ENCODE peak calls at places on chromosome 14, in five cellular contexts. B, Y, I, K and D are unnamed samples.
A peak's percentile ranks its signal among the peaks of the same experiment; 100 is the strongest.

GRCh38 chr14:21241218-21241819 is 27.9 kb downstream of the HNRNPC start:
- DNase-seq in K (peak; percentile 54), Y (no peak), I (no peak), B (no peak), D (no peak)

GRCh38 chr14:21529515-21529914 is 3.4 kb upstream of the SALL2 start:
- DNase-seq in K (no peak), B (no peak), Y (no peak), I (no peak), D (no peak)

GRCh38 chr14:87241018-87241779 is 751.8 kb downstream of the GALC start:
- DNase-seq in Y (no peak), K (no peak), B (no peak), I (no peak), D (no peak)

GRCh38 chr14:53043107-53043704 is 92.4 kb upstream of the FERMT2 start:
- DNase-seq in I (no peak), K (peak; percentile 67), Y (no peak), B (no peak), D (no peak)

GRCh38 chr14:103561381-103562134 is 899 bp downstream of the BAG5 start:
- DNase-seq in Y (peak; percentile 77), K (peak; percentile 71), B (no peak), I (peak; percentile 59), D (no peak)

GRCh38 chr14:67411820-67412421 is at the start of gene PLEK2:
- DNase-seq in I (peak; percentile 84), K (peak; percentile 41), B (peak; percentile 60), Y (no peak), D (peak; percentile 18)

GRCh38 chr14:32134448-32135070 is 57.5 kb downstream of the ARHGAP5 start:
- DNase-seq in I (no peak), Y (no peak), B (no peak), K (peak; percentile 7), D (no peak)

GRCh38 chr14:53709381-53709780 is 247.2 kb downstream of the BMP4 start:
- DNase-seq in Y (no peak), B (no peak), I (no peak), K (no peak), D (no peak)

GRCh38 chr14:54259821-54260220 is 137.0 kb upstream of the CDKN3 start:
- DNase-seq in Y (no peak), B (no peak), K (no peak), I (no peak), D (no peak)

GRCh38 chr14:20857630-20858261 is 33.4 kb upstream of the RNASE3 start:
- DNase-seq in I (peak; percentile 35), B (peak; percentile 79), K (peak; percentile 68), Y (peak; percentile 63), D (peak; percentile 85)

GRCh38 chr14:23153891-23154796 is 29.3 kb downstream of the SLC7A8 start:
- DNase-seq in I (peak; percentile 81), Y (no peak), K (peak; percentile 97), B (peak; percentile 85), D (peak; percentile 77)

GRCh38 chr14:36852853-36853634 is 191.4 kb downstream of the PAX9 start:
- DNase-seq in I (no peak), K (no peak), B (peak; percentile 20), Y (no peak), D (no peak)

GRCh38 chr14:58899317-58899713 is 261.6 kb downstream of the DACT1 start:
- DNase-seq in K (peak; percentile 85), Y (no peak), I (peak; percentile 81), B (no peak), D (no peak)

GRCh38 chr14:93115920-93116675 is at the start of gene ITPK1:
- DNase-seq in Y (peak; percentile 91), B (peak; percentile 61), K (peak; percentile 74), I (peak; percentile 11), D (peak; percentile 78)

GRCh38 chr14:74400328-74400727 is 25.7 kb downstream of the SYNDIG1L start:
- DNase-seq in K (peak; percentile 25), I (no peak), Y (no peak), B (no peak), D (no peak)

DNA sequence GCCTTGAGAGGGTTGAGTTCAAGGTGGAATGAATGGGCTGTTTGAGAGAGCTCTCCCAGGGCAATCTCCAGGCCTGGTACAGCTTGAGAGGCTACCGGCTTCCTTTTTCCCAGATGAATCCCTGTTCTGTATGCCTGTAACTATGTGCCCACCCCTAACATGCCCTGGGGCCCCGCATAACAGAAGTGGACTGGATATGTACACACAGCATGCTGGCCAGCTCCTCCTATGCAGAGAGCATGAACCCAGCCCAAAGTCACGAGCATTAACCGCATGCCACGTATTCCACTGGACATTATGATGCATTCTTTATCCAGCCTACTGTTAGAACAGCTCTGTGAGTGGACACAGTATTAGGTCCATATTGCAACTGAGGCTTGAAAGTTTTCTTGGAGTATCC is 43.5 kb downstream of the IRF2BPL start:
- DNase-seq in K (peak; percentile 66), I (no peak), B (no peak), Y (no peak), D (no peak)
- TF ChIP-seq CTCF in K (no peak), I (no peak), B (no peak), Y (no peak), D (no peak)

DNA sequence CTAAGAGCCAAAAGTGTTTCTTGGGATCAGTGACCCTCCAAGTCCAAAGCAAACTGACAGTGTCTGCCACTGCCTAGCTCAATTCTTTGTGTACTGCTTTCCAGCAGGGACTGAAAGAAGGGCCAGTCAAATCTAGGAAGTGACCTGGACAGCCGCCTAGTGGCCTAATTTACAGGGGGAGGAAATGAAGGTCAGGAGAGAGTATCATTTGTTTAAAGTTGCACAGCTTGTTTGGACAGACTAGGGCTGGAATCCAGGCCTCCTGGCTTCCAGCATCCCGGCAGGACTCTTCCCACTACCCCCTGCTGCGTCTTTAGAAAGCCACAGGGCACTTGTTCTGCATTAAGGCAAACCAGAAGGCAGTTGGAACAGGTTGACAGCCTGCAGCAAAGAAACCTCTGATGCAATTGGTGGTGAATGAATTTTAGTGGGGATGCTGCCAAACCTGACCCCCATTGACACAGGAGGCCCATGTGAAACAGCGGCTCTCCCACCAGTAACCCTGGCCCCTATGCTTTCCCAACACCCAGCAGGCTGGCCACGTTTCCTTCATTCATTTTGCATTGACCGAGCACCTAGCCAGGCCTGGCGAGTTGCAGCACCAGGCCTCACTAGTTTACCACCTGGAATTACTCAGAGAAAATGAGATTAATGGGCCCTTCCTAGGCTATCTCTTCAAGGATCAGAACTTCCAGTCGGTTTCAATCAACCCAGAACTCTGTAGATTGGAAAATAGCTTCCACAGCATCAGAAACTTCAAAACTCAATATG is 28.2 kb downstream of the GALNT16 start:
- DNase-seq in Y (no peak), I (no peak), B (peak; percentile 48), K (peak; percentile 44), D (no peak)
- TF ChIP-seq CTCF in Y (no peak), I (peak; percentile 19), B (peak; percentile 59), K (peak; percentile 52), D (peak; percentile 41)

DNA sequence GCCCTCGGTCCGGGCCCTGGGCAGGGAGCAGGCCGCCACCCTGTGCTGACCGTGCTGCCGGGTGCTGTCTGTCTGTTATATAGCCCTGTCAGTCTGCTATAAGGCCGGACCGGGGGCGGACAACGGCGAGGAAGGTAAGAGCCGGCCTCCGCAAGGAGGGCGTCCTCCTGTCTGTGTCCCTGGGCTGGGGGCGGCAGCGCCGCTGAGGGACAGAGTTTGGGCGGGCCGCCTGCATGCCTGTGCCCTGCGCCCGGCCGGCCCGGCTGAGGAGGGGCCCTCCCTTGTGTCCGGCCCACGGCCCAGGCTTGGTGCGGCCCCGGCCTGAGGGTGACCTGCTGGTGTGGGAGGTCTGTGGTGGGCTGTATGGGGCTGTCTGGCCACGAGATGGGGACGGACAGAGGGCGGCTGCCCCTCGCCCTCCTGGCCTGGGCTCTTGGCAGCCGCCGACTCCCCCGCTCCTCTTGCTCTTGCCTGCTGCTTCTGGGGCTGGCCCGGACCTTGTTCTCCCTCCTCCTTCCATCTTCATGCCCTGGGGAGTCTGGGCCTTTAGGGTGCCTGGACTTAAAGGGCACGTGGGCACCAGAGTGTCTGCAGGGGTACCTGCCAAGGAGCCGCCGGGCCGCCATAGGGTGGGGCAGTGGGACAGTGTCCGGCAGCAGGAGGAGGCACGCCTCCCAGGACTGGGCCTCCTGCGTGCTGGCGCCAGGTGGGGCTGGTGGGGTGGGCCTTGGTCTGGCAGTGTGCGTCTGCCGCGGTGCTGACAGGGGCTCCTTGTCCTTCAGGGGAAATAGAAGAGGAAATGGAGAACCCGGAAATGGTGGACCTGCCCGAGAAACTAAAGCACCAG is 25.1 kb upstream of the CRIP2 start:
- DNase-seq in B (no peak), I (no peak), Y (no peak), K (no peak), D (no peak)
- TF ChIP-seq CTCF in B (no peak), I (no peak), Y (no peak), K (no peak), D (no peak)

GRCh38 chr14:56116128-56116900 is 1.9 kb upstream of the PELI2 start:
- DNase-seq in I (peak; percentile 18), K (no peak), Y (no peak), B (no peak), D (no peak)

GRCh38 chr14:56120091-56120632 is 2.0 kb downstream of the PELI2 start:
- DNase-seq in I (no peak), Y (no peak), K (peak; percentile 84), B (no peak), D (no peak)

GRCh38 chr14:56117765-56118610 is at the start of gene PELI2:
- DNase-seq in I (no peak), B (peak; percentile 81), K (peak; percentile 89), Y (peak; percentile 82), D (peak; percentile 83)

GRCh38 chr14:56119221-56119967 is 1.2 kb downstream of the PELI2 start:
- DNase-seq in I (peak; percentile 15), K (peak; percentile 55), B (peak; percentile 57), Y (peak; percentile 54), D (peak; percentile 34)

GRCh38 chr14:56118611-56119181 is 485 bp downstream of the PELI2 start:
- DNase-seq in K (peak; percentile 18), B (peak; percentile 53), Y (peak; percentile 44), I (no peak), D (peak; percentile 33)
- TF ChIP-seq CTCF in K (no peak), B (no peak), Y (no peak), I (no peak), D (no peak)